ENCODE peak calls at places on chromosome 21, in nine cellular contexts. T is breast epithelium; L is colonic mucosa; J is left ventricle myocardium inferior; Y is PC-9; I is adrenal gland; G is heart right ventricle; B is fibroblast of lung; U is CD8-positive, alpha-beta memory T cell. Q is an unnamed sample.

GRCh38 chr21:41671212-41671762 is 95.6 kb downstream of the RIPK4 start:
- DNase-seq in T (no peak), L (no peak), J (no peak), Y (no peak), I (no peak), G (no peak), B (no peak), U (no peak), Q (no peak)

GRCh38 chr21:14306143-14306907 is 76.6 kb downstream of the HSPA13 start:
- DNase-seq in T (no peak), L (no peak), J (no peak), Y (no peak), I (no peak), G (no peak), B (peak; percentile 18), U (no peak), Q (no peak)

GRCh38 chr21:18725653-18726052 is 322.1 kb upstream of the TMPRSS15 start:
- DNase-seq in T (no peak), L (no peak), J (no peak), Y (no peak), I (no peak), G (no peak), B (no peak), U (no peak), Q (no peak)

GRCh38 chr21:27346041-27346448 is 379.2 kb upstream of the ADAMTS5 start:
- DNase-seq in T (no peak), L (no peak), J (no peak), Y (no peak), I (no peak), G (no peak), B (peak; percentile 54), U (no peak), Q (no peak)

GRCh38 chr21:41605934-41606285 is 98.0 kb upstream of the TMPRSS2 start:
- DNase-seq in T (no peak), L (no peak), J (no peak), Y (no peak), I (no peak), G (no peak), B (no peak), U (no peak), Q (no peak)

GRCh38 chr21:41758550-41758949 is 8.3 kb downstream of the RIPK4 start:
- DNase-seq in T (no peak), L (no peak), J (no peak), Y (peak; percentile 74), I (no peak), G (no peak), B (no peak), U (no peak), Q (no peak)

GRCh38 chr21:26179501-26179900 is 8.9 kb upstream of the APP start:
- DNase-seq in T (no peak), L (no peak), J (no peak), Y (no peak), I (no peak), G (no peak), B (no peak), U (no peak), Q (no peak)

GRCh38 chr21:31731112-31731801 is 661 bp downstream of the SCAF4 start:
- DNase-seq in T (peak; percentile 32), L (peak; percentile 78), J (peak; percentile 40), Y (peak; percentile 20), I (peak; percentile 71), G (peak; percentile 34), B (peak; percentile 41), U (peak; percentile 35), Q (peak; percentile 56)

GRCh38 chr21:46004168-46004861 is 22.7 kb downstream of the COL6A1 start:
- DNase-seq in T (no peak), L (peak; percentile 14), J (peak; percentile 14), Y (no peak), I (peak; percentile 49), G (no peak), B (no peak), U (no peak), Q (no peak)

GRCh38 chr21:37372127-37372731 is 5.7 kb downstream of the DYRK1A start:
- DNase-seq in T (no peak), L (no peak), J (no peak), Y (no peak), I (no peak), G (no peak), B (no peak), U (no peak), Q (no peak)

GRCh38 chr21:10639123-10639522 is 117.7 kb downstream of the TPTE start:
- DNase-seq in T (no peak), L (no peak), J (no peak), Y (no peak), I (no peak), G (no peak), B (no peak), U (no peak), Q (no peak)

GRCh38 chr21:17370263-17370662 is 142.6 kb upstream of the CXADR start:
- DNase-seq in T (peak; percentile 60), L (no peak), J (no peak), Y (peak; percentile 65), I (no peak), G (no peak), B (no peak), U (no peak), Q (no peak)

GRCh38 chr21:45932922-45933502 is 48.6 kb upstream of the COL6A1 start:
- DNase-seq in T (no peak), L (no peak), J (no peak), Y (no peak), I (no peak), G (no peak), B (no peak), U (no peak), Q (no peak)

GRCh38 chr21:19535356-19535755 is 1131.8 kb upstream of the TMPRSS15 start:
- DNase-seq in T (no peak), L (no peak), J (no peak), Y (no peak), I (no peak), G (no peak), B (no peak), U (no peak), Q (no peak)

GRCh38 chr21:46226920-46227599 is 1.5 kb downstream of the LSS start:
- DNase-seq in T (no peak), L (no peak), J (no peak), Y (peak; percentile 5), I (no peak), G (no peak), B (peak; percentile 60), U (no peak), Q (no peak)

GRCh38 chr21:42261832-42262200 is 42.9 kb downstream of the ABCG1 start:
- DNase-seq in T (no peak), L (no peak), J (no peak), Y (no peak), I (no peak), G (no peak), B (no peak), U (no peak), Q (no peak)

GRCh38 chr21:35041122-35041521 is 8.0 kb downstream of the RUNX1 start:
- DNase-seq in T (no peak), L (no peak), J (no peak), Y (no peak), I (no peak), G (no peak), B (no peak), U (no peak), Q (no peak)
- H3K4me1 ChIP-seq in T (no peaks in the 10 kb centered on the region), L (no peaks in the 10 kb centered on the region), J (no peaks in the 10 kb centered on the region), Y (peaks cover 21% of the 10 kb centered on the region), I (no peaks in the 10 kb centered on the region), G (no peaks in the 10 kb centered on the region), B (no peaks in the 10 kb centered on the region), U (peaks cover 97% of the 10 kb centered on the region), Q (peaks cover 17% of the 10 kb centered on the region)

GRCh38 chr21:44527156-44527982 is 12.6 kb downstream of the KRTAP10-1 start:
- DNase-seq in T (no peak), L (no peak), J (peak; percentile 1), Y (no peak), I (no peak), G (no peak), B (no peak), U (no peak), Q (peak; percentile 4)

GRCh38 chr21:44524412-44525371 is 15.3 kb downstream of the KRTAP10-1 start:
- DNase-seq in T (no peak), L (no peak), J (no peak), Y (no peak), I (no peak), G (no peak), B (no peak), U (no peak), Q (no peak)

GRCh38 chr21:44525431-44526095 is 14.4 kb downstream of the KRTAP10-1 start:
- DNase-seq in T (no peak), L (no peak), J (peak; percentile 6), Y (no peak), I (no peak), G (no peak), B (no peak), U (no peak), Q (peak; percentile 33)

GRCh38 chr21:44527983-44528633 is 11.9 kb downstream of the KRTAP10-1 start:
- DNase-seq in T (no peak), L (no peak), J (peak; percentile 6), Y (no peak), I (no peak), G (no peak), B (no peak), U (no peak), Q (peak; percentile 36)

GRCh38 chr21:44526096-44526997 is 13.6 kb downstream of the KRTAP10-1 start:
- DNase-seq in T (no peak), L (no peak), J (no peak), Y (no peak), I (no peak), G (no peak), B (no peak), U (no peak), Q (no peak)
- H3K9me3 ChIP-seq in T (no peaks in the 10 kb centered on the region), L (no peaks in the 10 kb centered on the region), J (no peaks in the 10 kb centered on the region), Y (no peaks in the 10 kb centered on the region), I (no peaks in the 10 kb centered on the region), G (no peaks in the 10 kb centered on the region), B (no peaks in the 10 kb centered on the region), U (no peaks in the 10 kb centered on the region), Q (no peaks in the 10 kb centered on the region)

DNA sequence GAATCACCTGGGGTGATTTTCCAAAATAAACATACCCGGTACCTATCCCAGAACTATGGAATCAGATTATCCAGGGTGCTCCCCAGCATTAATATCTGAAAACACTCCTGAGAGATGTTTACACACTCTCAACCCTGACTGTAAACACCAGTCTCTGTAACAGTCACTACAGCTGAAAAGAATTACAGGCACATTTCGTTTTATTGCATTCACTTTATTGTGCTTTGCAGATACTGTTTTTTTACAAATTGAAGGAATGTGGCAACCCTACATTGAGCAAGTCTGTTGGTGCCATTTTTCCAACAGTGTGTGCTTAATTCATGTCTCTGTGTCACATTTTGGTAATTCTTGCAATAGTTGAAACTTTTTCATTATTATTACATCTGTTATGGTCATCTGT is 31.8 kb downstream of the HSF2BP start:
- DNase-seq in T (no peak), L (no peak), J (no peak), Y (no peak), I (no peak), G (no peak), B (no peak), U (no peak), Q (no peak)
- H3K4me3 ChIP-seq in T (no peak overlapping the region), L (no peak overlapping the region), J (no peak overlapping the region), Y (no peak overlapping the region), I (no peak overlapping the region), G (no peak overlapping the region), B (no peak overlapping the region), U (no peak overlapping the region), Q (no peak overlapping the region)

GRCh38 chr21:39048064-39048463 is 135.2 kb downstream of the PSMG1 start:
- DNase-seq in T (no peak), L (peak; percentile 65), J (no peak), Y (peak; percentile 86), I (no peak), G (peak; percentile 67), B (peak; percentile 38), U (no peak), Q (no peak)
- H3K4me1 ChIP-seq in T (no peaks in the 10 kb centered on the region), L (no peaks in the 10 kb centered on the region), J (peaks cover 40% of the 10 kb centered on the region), Y (peaks cover 15% of the 10 kb centered on the region), I (no peaks in the 10 kb centered on the region), G (peaks cover 18% of the 10 kb centered on the region), B (peaks cover 4% of the 10 kb centered on the region), U (no peaks in the 10 kb centered on the region), Q (peaks cover 4% of the 10 kb centered on the region)